ENCODE peak calls at places on chromosomes 5 and 9, in nine cellular contexts. D is CD8-positive, alpha-beta T cell; V is amygdala; K is aorta; U is immature natural killer cell; B is heart right ventricle; Q is A549; L is stimulated activated naive CD8-positive, alpha-beta T cell treated with anti-CD3 and anti-CD28 coated beads, Interleukin-15, amount 100 ng/mL, for 72 hours; F is effector memory CD8-positive, alpha-beta T cell. Z is an unnamed sample.

GRCh38 chr9:2570615-2571479 is 50.7 kb upstream of the VLDLR start:
- DNase-seq in D (no peak), V (no peak), K (peak), U (peak), B (peak), Q (peak), L (peak), F (peak), Z (no peak)

GRCh38 chr5:125463441-125464092 is 717.1 kb upstream of the ZNF608 start:
- DNase-seq in D (no peak), V (no peak), K (no peak), U (no peak), B (no peak), Q (no peak), L (no peak), F (no peak), Z (no peak)

GRCh38 chr5:111997308-111998159 is 240.5 kb upstream of the NREP start:
- DNase-seq in D (no peak), V (no peak), K (no peak), U (no peak), B (peak), Q (peak), L (no peak), F (no peak), Z (no peak)

GRCh38 chr9:123548749-123549545 is 192.9 kb downstream of the CRB2 start:
- DNase-seq in D (no peak), V (no peak), K (no peak), U (no peak), B (no peak), Q (no peak), L (peak), F (no peak), Z (no peak)

GRCh38 chr5:80713640-80714039 is 58.9 kb upstream of the DHFR start:
- DNase-seq in D (no peak), V (no peak), K (no peak), U (no peak), B (no peak), Q (no peak), L (no peak), F (no peak), Z (no peak)

GRCh38 chr5:149434162-149435014 is 55.3 kb upstream of the IL17B start:
- DNase-seq in D (peak), V (no peak), K (peak), U (no peak), B (peak), Q (peak), L (peak), F (peak), Z (no peak)

GRCh38 chr9:134288731-134289130 is 37.5 kb upstream of the RXRA start:
- DNase-seq in D (no peak), V (no peak), K (peak), U (no peak), B (no peak), Q (no peak), L (no peak), F (no peak), Z (no peak)

GRCh38 chr5:105088961-105089360 is 1526.4 kb upstream of the NUDT12 start:
- DNase-seq in D (no peak), V (no peak), K (no peak), U (no peak), B (no peak), Q (no peak), L (no peak), F (no peak), Z (no peak)

GRCh38 chr5:22226423-22226822 is 626.7 kb downstream of the CDH12 start:
- DNase-seq in D (no peak), V (no peak), K (no peak), U (no peak), B (no peak), Q (no peak), L (no peak), F (no peak), Z (no peak)

GRCh38 chr5:9790276-9790675 is 160.1 kb upstream of the TAS2R1 start:
- DNase-seq in D (no peak), V (no peak), K (no peak), U (no peak), B (no peak), Q (no peak), L (no peak), F (no peak), Z (no peak)

Z was measured in C1 segment of cervical spinal cord.